ENCODE peak calls at places on chromosomes 12 and 14, in eight cellular contexts. X is uterus, O is left lung, Z is body of pancreas, D is cardiac muscle cell, G is MM.1S, T is upper lobe of right lung, J is ovary. M is an unnamed sample.
A peak's percentile ranks its signal among the peaks of the same experiment; 100 is the strongest.

GRCh38 chr12:68478516-68479260 is 132.0 kb upstream of the RAP1B start:
- DNase-seq in T (no peak), X (no peak), Z (no peak), D (no peak), G (no peak), O (no peak), J (no peak), M (no peak)

GRCh38 chr12:56528836-56529235 is 7.2 kb downstream of the RBMS2 start:
- DNase-seq in Z (no peak), G (no peak), X (no peak), T (no peak), J (no peak), D (peak; percentile 50), O (no peak), M (no peak)

GRCh38 chr12:92629349-92630065 is 73.3 kb upstream of the PLEKHG7 start:
- DNase-seq in J (no peak), D (peak; percentile 30), X (no peak), O (no peak), G (no peak), Z (peak; percentile 35), T (no peak), M (no peak)

GRCh38 chr12:28550757-28551381 is 360.6 kb downstream of the CCDC91 start:
- DNase-seq in D (peak; percentile 53), O (no peak), X (no peak), J (no peak), G (no peak), T (no peak), Z (no peak), M (no peak)

GRCh38 chr12:1281683-1282366 is 290.8 kb downstream of the ERC1 start:
- DNase-seq in T (no peak), Z (no peak), J (peak; percentile 41), D (peak; percentile 66), X (peak; percentile 33), G (no peak), O (no peak), M (no peak)

GRCh38 chr14:27370775-27371174 is 772.9 kb upstream of the NOVA1 start:
- DNase-seq in G (no peak), T (no peak), O (no peak), J (no peak), Z (no peak), X (no peak), D (no peak), M (no peak)

GRCh38 chr14:68780358-68781160 is 12.3 kb downstream of the ZFP36L1 start:
- DNase-seq in J (peak; percentile 79), G (no peak), T (peak; percentile 69), O (peak; percentile 82), X (peak; percentile 88), Z (peak; percentile 71), D (peak; percentile 89), M (peak; percentile 76)

GRCh38 chr12:111720457-111720856 is 34.6 kb downstream of the ACAD10 start:
- DNase-seq in T (no peak), G (no peak), D (no peak), O (no peak), J (no peak), Z (no peak), X (no peak), M (no peak)

GRCh38 chr14:98890556-98891340 is 381.2 kb downstream of the BCL11B start:
- DNase-seq in J (peak; percentile 63), O (no peak), Z (peak; percentile 44), G (no peak), X (no peak), T (no peak), D (no peak), M (no peak)

GRCh38 chr12:10331642-10332239 is 24.1 kb downstream of the KLRD1 start:
- DNase-seq in J (no peak), D (peak; percentile 76), G (peak; percentile 50), O (no peak), X (no peak), Z (no peak), T (no peak), M (no peak)

GRCh38 chr12:2160043-2160442 is 107.3 kb downstream of the CACNA1C start:
- DNase-seq in J (no peak), T (no peak), D (no peak), O (no peak), X (no peak), Z (no peak), G (no peak), M (no peak)

DNA sequence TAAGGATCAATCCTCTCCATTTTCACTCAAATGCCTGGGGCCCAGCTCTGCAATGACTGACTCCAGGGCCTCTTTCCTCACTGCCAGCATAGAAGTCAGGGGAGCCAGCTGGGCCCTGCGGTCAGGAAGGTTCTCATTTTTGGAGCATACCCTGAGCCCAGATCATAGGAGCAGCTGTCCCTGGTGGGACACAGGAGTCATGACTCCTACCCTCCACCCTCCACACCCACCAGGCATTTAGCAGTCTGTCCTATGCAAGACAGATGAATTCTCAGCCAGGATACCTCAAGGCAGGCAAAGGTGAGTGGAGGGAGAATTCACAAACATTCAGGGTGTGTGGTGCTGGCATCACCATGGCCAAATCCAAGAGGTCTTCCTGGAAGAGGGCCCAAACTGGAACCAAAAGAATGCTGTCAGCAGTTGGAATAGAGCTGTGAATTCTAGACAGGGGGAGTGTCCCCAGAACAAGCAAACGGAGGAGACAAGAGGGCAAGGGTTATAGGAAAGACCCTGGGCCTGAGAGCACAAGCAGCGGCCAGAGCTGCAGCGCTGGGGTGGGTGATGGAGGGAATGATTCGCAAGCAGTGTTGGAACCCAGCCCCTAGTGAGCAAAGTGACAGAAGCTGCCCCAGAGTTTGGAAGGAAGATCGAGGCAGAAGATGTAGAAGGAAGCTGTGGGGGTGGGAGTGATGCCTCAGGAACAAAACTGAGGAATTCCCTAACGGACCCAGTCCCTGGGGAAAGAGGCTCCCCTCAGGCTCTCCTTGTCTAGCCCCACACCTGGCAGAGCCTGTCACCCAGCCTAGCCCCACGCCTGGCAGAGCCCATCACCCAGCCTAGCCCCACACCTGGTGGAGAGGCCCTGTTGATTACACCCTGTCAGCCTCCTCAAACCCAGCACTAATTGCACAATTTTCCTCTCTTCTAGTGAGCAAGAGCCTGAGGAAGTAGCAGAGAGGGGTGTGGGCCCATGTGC is 4.5 kb upstream of the REM2 start:
- DNase-seq in Z (no peak), O (no peak), D (no peak), X (no peak), T (no peak), J (no peak), G (no peak), M (no peak)
- H3K36me3 ChIP-seq in Z (peaks cover 26% of the 10 kb centered on the region), O (no peaks in the 10 kb centered on the region), D (peaks cover 16% of the 10 kb centered on the region), X (no peaks in the 10 kb centered on the region), T (peaks cover 62% of the 10 kb centered on the region), J (no peaks in the 10 kb centered on the region), G (no peaks in the 10 kb centered on the region), M (peaks cover 36% of the 10 kb centered on the region)

GRCh38 chr12:41681898-41682297 is 462.8 kb downstream of the GXYLT1 start:
- DNase-seq in O (no peak), X (no peak), Z (no peak), T (no peak), D (no peak), G (no peak), J (no peak), M (no peak)
- H3K27ac ChIP-seq in O (no peak overlapping the region), X (no peak overlapping the region), Z (no peak overlapping the region), T (no peak overlapping the region), D (no peak overlapping the region), G (no peak overlapping the region), J (no peak overlapping the region), M (no peak overlapping the region)

GRCh38 chr12:49055978-49056754 is 4.4 kb downstream of the KMT2D start:
- DNase-seq in G (peak; percentile 54), D (peak; percentile 87), T (peak; percentile 66), O (no peak), X (peak; percentile 67), Z (peak; percentile 69), J (peak; percentile 39), M (peak; percentile 59)

GRCh38 chr12:49052451-49053208 is 8.0 kb downstream of the KMT2D start:
- DNase-seq in G (no peak), D (no peak), X (no peak), Z (no peak), T (no peak), J (no peak), O (no peak), M (no peak)

GRCh38 chr12:49055092-49055491 is 5.5 kb downstream of the KMT2D start:
- DNase-seq in Z (no peak), T (no peak), D (no peak), G (no peak), O (no peak), J (no peak), X (no peak), M (peak; percentile 1)

GRCh38 chr12:49054096-49054495 is 6.5 kb downstream of the KMT2D start:
- DNase-seq in O (no peak), D (no peak), T (no peak), Z (no peak), G (no peak), X (no peak), J (no peak), M (no peak)

GRCh38 chr12:49054524-49054923 is 6.1 kb downstream of the KMT2D start:
- DNase-seq in Z (no peak), X (no peak), J (no peak), D (no peak), G (no peak), O (no peak), T (no peak), M (no peak)
- H3K36me3 ChIP-seq in Z (peaks cover 37% of the 10 kb centered on the region), X (no peaks in the 10 kb centered on the region), J (no peaks in the 10 kb centered on the region), D (peaks cover 42% of the 10 kb centered on the region), G (peaks cover 14% of the 10 kb centered on the region), O (no peaks in the 10 kb centered on the region), T (peaks cover 54% of the 10 kb centered on the region), M (peaks cover 58% of the 10 kb centered on the region)

GRCh38 chr14:103820908-103821307 is 26.5 kb downstream of the PPP1R13B start:
- DNase-seq in T (no peak), Z (no peak), G (no peak), O (no peak), D (no peak), X (no peak), J (no peak), M (no peak)
- H3K27ac ChIP-seq in T (no peak overlapping the region), Z (peak overlapping the region; percentile 5), G (no peak overlapping the region), O (no peak overlapping the region), D (peak overlapping the region; percentile 94), X (no peak overlapping the region), J (no peak overlapping the region), M (no peak overlapping the region)

GRCh38 chr12:124461851-124462623 is 105.4 kb downstream of the NCOR2 start:
- DNase-seq in T (no peak), J (no peak), D (no peak), X (no peak), G (no peak), O (peak; percentile 69), Z (no peak), M (no peak)

GRCh38 chr12:124458992-124459851 is 108.2 kb downstream of the NCOR2 start:
- DNase-seq in G (no peak), O (peak; percentile 43), Z (no peak), T (no peak), J (no peak), D (no peak), X (no peak), M (no peak)

GRCh38 chr12:124460771-124461170 is 106.6 kb downstream of the NCOR2 start:
- DNase-seq in J (no peak), Z (no peak), T (no peak), G (no peak), X (no peak), D (no peak), O (peak; percentile 62), M (no peak)

GRCh38 chr12:124459852-124460645 is 107.4 kb downstream of the NCOR2 start:
- DNase-seq in O (peak; percentile 61), X (no peak), D (no peak), J (no peak), G (no peak), T (no peak), Z (no peak), M (no peak)

GRCh38 chr12:124461241-124461673 is 106.2 kb downstream of the NCOR2 start:
- DNase-seq in Z (no peak), G (no peak), J (no peak), O (peak; percentile 64), D (no peak), X (no peak), T (no peak), M (peak; percentile 53)
- H3K36me3 ChIP-seq in Z (peaks cover 7% of the 10 kb centered on the region), G (no peaks in the 10 kb centered on the region), J (no peaks in the 10 kb centered on the region), O (no peaks in the 10 kb centered on the region), D (peaks cover 15% of the 10 kb centered on the region), X (no peaks in the 10 kb centered on the region), T (peaks cover 77% of the 10 kb centered on the region), M (peaks cover 48% of the 10 kb centered on the region)

GRCh38 chr12:122029620-122030426 is 8.1 kb downstream of the BCL7A start:
- DNase-seq in D (no peak), X (no peak), T (no peak), J (no peak), O (no peak), Z (peak; percentile 41), G (no peak), M (peak; percentile 72)
- H3K27ac ChIP-seq in D (no peak overlapping the region), X (no peak overlapping the region), T (no peak overlapping the region), J (no peak overlapping the region), O (no peak overlapping the region), Z (peak overlapping the region; percentile 67), G (no peak overlapping the region), M (peak overlapping the region; percentile 58)

M was measured in heart left ventricle.